ENCODE peak calls at places on chromosomes 2 and 18, in six cellular contexts. One of them, this sample, is unnamed.

GRCh38 chr18:70422061-70422965 is 133.5 kb downstream of the SOCS6 start:
- DNase-seq in PC-9: peak; percentile 97
- DNase-seq in ovary: no peak
- DNase-seq in fibroblast of lung: peak; percentile 95
- DNase-seq in A549: peak; percentile 96
- DNase-seq in left ventricle myocardium inferior: peak; percentile 64
- DNase-seq in this sample: peak; percentile 70

GRCh38 chr18:5524660-5525059 is 19.1 kb downstream of the EPB41L3 start:
- DNase-seq in fibroblast of lung: no peak
- DNase-seq in left ventricle myocardium inferior: no peak
- DNase-seq in PC-9: no peak
- DNase-seq in A549: no peak
- DNase-seq in ovary: no peak
- DNase-seq in this sample: no peak

GRCh38 chr2:227789803-227790202 is 23.8 kb upstream of the CCL20 start:
- DNase-seq in ovary: no peak
- DNase-seq in PC-9: no peak
- DNase-seq in A549: no peak
- DNase-seq in left ventricle myocardium inferior: no peak
- DNase-seq in fibroblast of lung: peak; percentile 23
- DNase-seq in this sample: no peak

GRCh38 chr2:16632615-16633014 is 33.0 kb downstream of the CYRIA start:
- DNase-seq in A549: no peak
- DNase-seq in left ventricle myocardium inferior: no peak
- DNase-seq in ovary: no peak
- DNase-seq in fibroblast of lung: no peak
- DNase-seq in PC-9: no peak
- DNase-seq in this sample: no peak

GRCh38 chr2:235493775-235494715 is at the start of gene AGAP1:
- DNase-seq in fibroblast of lung: peak; percentile 86
- DNase-seq in PC-9: peak; percentile 75
- DNase-seq in left ventricle myocardium inferior: peak; percentile 91
- DNase-seq in ovary: peak; percentile 90
- DNase-seq in A549: peak; percentile 87
- DNase-seq in this sample: peak; percentile 94

GRCh38 chr2:80506563-80506962 is 202.0 kb upstream of the LRRTM1 start:
- DNase-seq in ovary: no peak
- DNase-seq in PC-9: no peak
- DNase-seq in left ventricle myocardium inferior: no peak
- DNase-seq in fibroblast of lung: no peak
- DNase-seq in A549: no peak
- DNase-seq in this sample: no peak

GRCh38 chr18:60024345-60024744 is 124.5 kb downstream of the PMAIP1 start:
- DNase-seq in A549: no peak
- DNase-seq in PC-9: no peak
- DNase-seq in ovary: no peak
- DNase-seq in left ventricle myocardium inferior: no peak
- DNase-seq in fibroblast of lung: no peak
- DNase-seq in this sample: no peak

GRCh38 chr18:59900222-59901128 is 679 bp downstream of the PMAIP1 start:
- DNase-seq in left ventricle myocardium inferior: peak; percentile 23
- DNase-seq in A549: peak; percentile 63
- DNase-seq in PC-9: peak; percentile 67
- DNase-seq in ovary: no peak
- DNase-seq in fibroblast of lung: peak; percentile 88
- DNase-seq in this sample: peak; percentile 60

GRCh38 chr18:37640504-37640903 is 74.9 kb upstream of the CELF4 start:
- DNase-seq in fibroblast of lung: no peak
- DNase-seq in ovary: no peak
- DNase-seq in PC-9: no peak
- DNase-seq in A549: no peak
- DNase-seq in left ventricle myocardium inferior: no peak
- DNase-seq in this sample: no peak

GRCh38 chr2:223959688-223960087 is 2.4 kb downstream of the MRPL44 start:
- DNase-seq in fibroblast of lung: peak; percentile 28
- DNase-seq in ovary: no peak
- DNase-seq in A549: no peak
- DNase-seq in PC-9: no peak
- DNase-seq in left ventricle myocardium inferior: no peak
- DNase-seq in this sample: no peak

GRCh38 chr2:188522517-188522916 is 230.8 kb downstream of the GULP1 start:
- DNase-seq in ovary: no peak
- DNase-seq in fibroblast of lung: peak; percentile 68
- DNase-seq in left ventricle myocardium inferior: no peak
- DNase-seq in A549: no peak
- DNase-seq in PC-9: no peak
- DNase-seq in this sample: no peak

GRCh38 chr2:158990397-158991209 is 22.2 kb downstream of the TANC1 start:
- DNase-seq in fibroblast of lung: peak; percentile 73
- DNase-seq in PC-9: peak; percentile 95
- DNase-seq in A549: peak; percentile 77
- DNase-seq in left ventricle myocardium inferior: no peak
- DNase-seq in ovary: no peak
- DNase-seq in this sample: no peak

GRCh38 chr18:78642561-78643398 is 336.8 kb upstream of the SALL3 start:
- DNase-seq in left ventricle myocardium inferior: no peak
- DNase-seq in ovary: no peak
- DNase-seq in PC-9: no peak
- DNase-seq in A549: no peak
- DNase-seq in fibroblast of lung: no peak
- DNase-seq in this sample: no peak

GRCh38 chr18:31943895-31944816 is 1.2 kb upstream of the TRAPPC8 start:
- DNase-seq in fibroblast of lung: no peak
- DNase-seq in ovary: no peak
- DNase-seq in PC-9: no peak
- DNase-seq in left ventricle myocardium inferior: no peak
- DNase-seq in A549: no peak
- DNase-seq in this sample: no peak

GRCh38 chr18:58247363-58247834 is 203.4 kb downstream of the NEDD4L start:
- DNase-seq in A549: no peak
- DNase-seq in fibroblast of lung: peak; percentile 29
- DNase-seq in PC-9: no peak
- DNase-seq in left ventricle myocardium inferior: no peak
- DNase-seq in ovary: peak; percentile 39
- DNase-seq in this sample: no peak

GRCh38 chr2:4214444-4215295 is 511.3 kb downstream of the DCDC2C start:
- DNase-seq in A549: no peak
- DNase-seq in PC-9: no peak
- DNase-seq in left ventricle myocardium inferior: no peak
- DNase-seq in ovary: no peak
- DNase-seq in fibroblast of lung: no peak
- DNase-seq in this sample: no peak

GRCh38 chr2:27281855-27282559 is at the start of gene TRIM54:
- DNase-seq in PC-9: peak; percentile 73
- DNase-seq in left ventricle myocardium inferior: peak; percentile 39
- DNase-seq in ovary: no peak
- DNase-seq in fibroblast of lung: no peak
- DNase-seq in A549: no peak
- DNase-seq in this sample: no peak

GRCh38 chr2:76318848-76319247 is 608.1 kb upstream of the GCFC2 start:
- DNase-seq in left ventricle myocardium inferior: no peak
- DNase-seq in A549: no peak
- DNase-seq in PC-9: no peak
- DNase-seq in fibroblast of lung: no peak
- DNase-seq in ovary: no peak
- DNase-seq in this sample: no peak

GRCh38 chr2:71277536-71278103 is 50.7 kb upstream of the PAIP2B start:
- DNase-seq in left ventricle myocardium inferior: peak; percentile 72
- DNase-seq in A549: peak; percentile 62
- DNase-seq in fibroblast of lung: no peak
- DNase-seq in PC-9: peak; percentile 61
- DNase-seq in ovary: no peak
- DNase-seq in this sample: peak; percentile 26

GRCh38 chr2:39696072-39696471 is 30.4 kb downstream of the TMEM178A start:
- DNase-seq in fibroblast of lung: peak; percentile 85
- DNase-seq in ovary: no peak
- DNase-seq in A549: peak; percentile 4
- DNase-seq in PC-9: peak; percentile 58
- DNase-seq in left ventricle myocardium inferior: no peak
- DNase-seq in this sample: no peak

DNA sequence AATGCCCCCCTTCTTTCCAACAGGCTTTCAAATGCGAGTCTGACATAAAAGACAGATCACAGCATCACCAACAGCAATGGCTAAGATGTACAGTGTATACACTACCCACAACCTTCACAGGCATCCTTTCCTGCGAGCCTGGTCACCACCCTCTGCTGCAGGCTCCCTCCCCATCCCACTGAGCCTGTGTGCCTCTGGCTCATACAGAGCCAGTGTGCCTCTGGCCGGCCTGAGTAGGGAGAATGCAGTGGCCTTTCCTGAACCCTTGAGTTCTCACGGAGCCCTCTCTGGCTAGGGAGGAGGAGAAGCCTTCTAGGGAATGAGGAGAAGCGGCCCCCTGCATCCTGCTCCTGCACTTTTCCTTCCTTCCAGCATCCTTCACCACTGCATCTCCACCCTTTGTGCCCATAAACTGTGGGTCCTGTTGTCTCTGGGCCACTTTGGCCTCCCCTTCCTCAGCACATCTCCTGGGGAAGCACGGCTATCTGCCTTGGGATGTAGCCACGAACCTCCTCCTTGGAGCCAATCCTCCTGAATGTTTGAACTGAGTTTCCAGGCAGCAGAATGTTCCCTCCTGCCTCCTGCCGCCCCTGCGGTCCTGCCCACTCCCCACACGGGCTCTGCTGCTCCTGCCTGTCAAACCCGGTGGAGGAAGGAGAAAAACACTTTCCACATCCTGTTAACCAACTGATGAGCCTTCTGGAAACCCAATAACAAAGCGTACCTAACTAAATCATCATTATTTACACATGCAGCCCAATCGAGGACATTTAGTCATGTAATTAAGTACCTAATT is 22.5 kb downstream of the GYPC start:
- DNase-seq in PC-9: no peak
- DNase-seq in fibroblast of lung: no peak
- DNase-seq in left ventricle myocardium inferior: no peak
- DNase-seq in ovary: no peak
- DNase-seq in A549: no peak
- DNase-seq in this sample: no peak
- TF ChIP-seq CTCF in PC-9: no peak
- TF ChIP-seq CTCF in fibroblast of lung: no peak
- TF ChIP-seq CTCF in left ventricle myocardium inferior: no peak
- TF ChIP-seq CTCF in ovary: no peak
- TF ChIP-seq CTCF in A549: no peak
- TF ChIP-seq CTCF in this sample: no peak

DNA sequence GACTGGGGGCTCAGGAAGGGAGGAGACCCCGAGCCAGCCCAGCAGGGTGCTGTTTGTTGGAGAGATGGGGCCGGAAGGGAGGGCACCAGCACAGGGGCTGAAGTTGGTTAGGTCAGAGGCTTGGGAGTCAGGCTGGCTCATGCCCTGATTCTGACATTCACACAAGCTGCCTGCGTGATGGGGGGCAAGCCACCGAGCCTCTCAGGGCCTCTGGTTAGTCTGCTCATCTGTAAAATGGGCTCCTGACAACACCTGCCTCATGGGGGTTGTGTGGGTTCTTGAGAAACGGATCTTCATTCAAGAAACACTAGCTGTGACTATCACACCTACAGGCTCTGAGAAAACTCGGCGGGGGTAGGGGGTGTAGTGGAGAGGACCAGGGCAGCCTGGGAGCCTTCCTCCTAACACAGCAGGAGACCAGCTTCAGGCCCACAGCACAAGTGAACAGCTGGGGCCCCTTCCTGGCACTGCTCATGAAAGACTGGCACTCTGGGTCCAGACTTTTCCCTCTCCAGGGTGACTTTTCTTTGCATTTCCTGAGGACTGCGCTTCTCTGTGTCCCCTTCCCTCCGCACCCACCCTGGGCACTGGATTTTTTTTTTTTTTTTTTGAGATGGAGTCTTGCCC is 7.0 kb upstream of the SEMA4C start:
- DNase-seq in A549: no peak
- DNase-seq in PC-9: no peak
- DNase-seq in fibroblast of lung: no peak
- DNase-seq in ovary: no peak
- DNase-seq in left ventricle myocardium inferior: no peak
- DNase-seq in this sample: no peak
- H3K9me3 ChIP-seq in A549: no peaks in the 10 kb centered on the region
- H3K9me3 ChIP-seq in PC-9: no peaks in the 10 kb centered on the region
- H3K9me3 ChIP-seq in fibroblast of lung: no peaks in the 10 kb centered on the region
- H3K9me3 ChIP-seq in ovary: no peaks in the 10 kb centered on the region
- H3K9me3 ChIP-seq in left ventricle myocardium inferior: no peaks in the 10 kb centered on the region
- H3K9me3 ChIP-seq in this sample: no peaks in the 10 kb centered on the region

DNA sequence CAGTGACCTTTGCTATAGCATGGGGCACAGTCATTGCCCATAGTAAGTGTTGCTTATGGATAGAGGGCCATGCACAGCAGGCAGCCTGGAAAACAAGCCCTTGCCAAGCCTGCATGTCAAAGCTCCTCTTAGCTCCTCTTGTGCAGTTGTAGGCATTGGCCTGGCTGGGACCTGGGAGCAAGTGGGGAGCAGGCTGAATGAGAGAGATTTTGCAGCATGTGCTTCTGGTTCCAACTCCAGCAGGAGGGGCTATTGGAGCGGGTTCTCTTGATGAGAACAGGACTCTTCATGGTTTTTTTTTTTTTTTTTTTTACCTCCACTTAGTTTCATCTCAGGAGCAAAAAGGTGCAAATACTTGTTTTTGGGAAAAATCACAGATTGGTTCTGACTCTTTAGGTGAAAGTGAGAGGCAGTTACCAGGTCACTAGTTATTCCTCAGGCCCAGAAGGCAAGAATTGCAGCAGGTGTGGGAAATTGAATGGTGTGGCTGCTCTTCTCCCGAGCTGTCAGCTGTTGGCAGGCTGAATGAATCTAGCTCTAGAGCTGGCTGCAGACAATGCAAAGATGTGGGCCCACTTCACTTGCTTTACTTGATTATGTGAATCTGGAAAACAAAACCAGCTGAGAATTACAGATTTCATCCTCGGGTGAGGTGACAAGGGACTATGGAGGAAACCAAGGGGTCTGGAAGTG is 95.9 kb downstream of the MAP4K4 start:
- DNase-seq in ovary: peak; percentile 49
- DNase-seq in left ventricle myocardium inferior: no peak
- DNase-seq in fibroblast of lung: peak; percentile 32
- DNase-seq in A549: peak; percentile 30
- DNase-seq in PC-9: no peak
- DNase-seq in this sample: no peak
- TF ChIP-seq CTCF in ovary: no peak
- TF ChIP-seq CTCF in left ventricle myocardium inferior: peak; percentile 40
- TF ChIP-seq CTCF in fibroblast of lung: no peak
- TF ChIP-seq CTCF in A549: peak; percentile 8
- TF ChIP-seq CTCF in PC-9: no peak
- TF ChIP-seq CTCF in this sample: no peak

GRCh38 chr18:75074196-75075015 is 134.5 kb downstream of the PTGR3 start:
- DNase-seq in left ventricle myocardium inferior: no peak
- DNase-seq in A549: no peak
- DNase-seq in fibroblast of lung: no peak
- DNase-seq in PC-9: no peak
- DNase-seq in ovary: no peak
- DNase-seq in this sample: no peak

GRCh38 chr18:75076286-75076685 is 132.7 kb downstream of the PTGR3 start:
- DNase-seq in ovary: no peak
- DNase-seq in fibroblast of lung: no peak
- DNase-seq in left ventricle myocardium inferior: no peak
- DNase-seq in PC-9: no peak
- DNase-seq in A549: no peak
- DNase-seq in this sample: no peak

GRCh38 chr18:75073654-75074053 is 135.3 kb downstream of the PTGR3 start:
- DNase-seq in left ventricle myocardium inferior: no peak
- DNase-seq in fibroblast of lung: no peak
- DNase-seq in ovary: no peak
- DNase-seq in A549: no peak
- DNase-seq in PC-9: no peak
- DNase-seq in this sample: no peak

GRCh38 chr18:75075429-75075841 is 133.5 kb downstream of the PTGR3 start:
- DNase-seq in ovary: no peak
- DNase-seq in PC-9: no peak
- DNase-seq in fibroblast of lung: no peak
- DNase-seq in A549: no peak
- DNase-seq in left ventricle myocardium inferior: no peak
- DNase-seq in this sample: no peak

GRCh38 chr18:75075016-75075305 is 134.0 kb downstream of the PTGR3 start:
- DNase-seq in PC-9: no peak
- DNase-seq in ovary: no peak
- DNase-seq in A549: no peak
- DNase-seq in left ventricle myocardium inferior: no peak
- DNase-seq in fibroblast of lung: no peak
- DNase-seq in this sample: no peak
- H3K9me3 ChIP-seq in PC-9: peaks cover 7% of the 10 kb centered on the region
- H3K9me3 ChIP-seq in ovary: no peaks in the 10 kb centered on the region
- H3K9me3 ChIP-seq in A549: peaks cover 5% of the 10 kb centered on the region
- H3K9me3 ChIP-seq in left ventricle myocardium inferior: peaks cover 27% of the 10 kb centered on the region
- H3K9me3 ChIP-seq in fibroblast of lung: no peaks in the 10 kb centered on the region
- H3K9me3 ChIP-seq in this sample: peaks cover 5% of the 10 kb centered on the region